ENCODE peak calls at places on chromosomes 3 and 15, in four cellular contexts. Z, B, C and U are unnamed samples.
A peak's percentile ranks its signal among the peaks of the same experiment; 100 is the strongest.

GRCh38 chr15:76426941-76427340 is 90.4 kb downstream of the ISL2 start:
- DNase-seq in Z (no peak), C (no peak), B (no peak), U (no peak)

GRCh38 chr15:36965561-36966342 is 134.6 kb downstream of the MEIS2 start:
- DNase-seq in C (no peak), B (peak; percentile 76), Z (no peak), U (no peak)

GRCh38 chr3:159923961-159924360 is 64.7 kb upstream of the IL12A start:
- DNase-seq in B (no peak), C (no peak), Z (no peak), U (peak; percentile 74)

GRCh38 chr3:11589706-11590105 is 54.0 kb downstream of the VGLL4 start:
- DNase-seq in Z (no peak), C (no peak), B (no peak), U (no peak)

GRCh38 chr3:23103764-23104163 is 99.4 kb upstream of the UBE2E2 start:
- DNase-seq in C (no peak), B (no peak), Z (no peak), U (no peak)

GRCh38 chr3:12325594-12326295 is 36.9 kb downstream of the PPARG start:
- DNase-seq in C (no peak), B (no peak), Z (no peak), U (no peak)

GRCh38 chr3:115272036-115272824 is 125.1 kb upstream of the ZBTB20 start:
- DNase-seq in Z (no peak), B (peak; percentile 68), C (no peak), U (no peak)

GRCh38 chr3:15875016-15875689 is 77.4 kb upstream of the ANKRD28 start:
- DNase-seq in C (no peak), B (peak; percentile 13), Z (no peak), U (no peak)

GRCh38 chr15:85543741-85544155 is 163.3 kb downstream of the AKAP13 start:
- DNase-seq in Z (peak; percentile 6), B (no peak), C (peak; percentile 61), U (peak; percentile 93)

GRCh38 chr3:106560451-106560966 is 691.7 kb upstream of the CBLB start:
- DNase-seq in B (peak; percentile 77), C (no peak), Z (no peak), U (no peak)

GRCh38 chr3:136929984-136930671 is 27.7 kb upstream of the IL20RB start:
- DNase-seq in B (peak; percentile 74), Z (no peak), C (no peak), U (no peak)

GRCh38 chr3:13544293-13544831 is 4.6 kb upstream of the FBLN2 start:
- DNase-seq in Z (no peak), C (peak; percentile 84), B (peak; percentile 83), U (no peak)

GRCh38 chr15:74786659-74787165 is 4.8 kb downstream of the CSK start:
- DNase-seq in Z (no peak), C (no peak), B (no peak), U (no peak)

GRCh38 chr3:168061332-168061996 is 34.3 kb downstream of the GOLIM4 start:
- DNase-seq in Z (no peak), C (no peak), B (no peak), U (no peak)

GRCh38 chr15:88800026-88800425 is 3.2 kb upstream of the ACAN start:
- DNase-seq in Z (no peak), C (no peak), B (no peak), U (no peak)

GRCh38 chr3:30227571-30228301 is 378.7 kb upstream of the TGFBR2 start:
- DNase-seq in B (peak; percentile 96), Z (no peak), C (no peak), U (no peak)

GRCh38 chr3:188220988-188221818 is 67.2 kb downstream of the LPP start:
- DNase-seq in C (no peak), Z (no peak), B (no peak), U (peak; percentile 96)

GRCh38 chr15:100029045-100029444 is 295.8 kb upstream of the LYSMD4 start:
- DNase-seq in B (no peak), C (no peak), Z (no peak), U (no peak)

GRCh38 chr15:95247068-95247984 is 1016.0 kb downstream of the MCTP2 start:
- DNase-seq in B (peak; percentile 89), Z (no peak), C (no peak), U (no peak)

GRCh38 chr3:196486263-196486662 is 17.3 kb downstream of the RNF168 start:
- DNase-seq in Z (peak; percentile 12), B (no peak), C (no peak), U (no peak)

GRCh38 chr3:53232641-53233377 is 23.0 kb downstream of the TKT start:
- DNase-seq in Z (no peak), B (no peak), C (no peak), U (no peak)

GRCh38 chr15:66027268-66027806 is 158.0 kb downstream of the RAB11A start:
- DNase-seq in B (peak; percentile 18), Z (no peak), C (no peak), U (no peak)

GRCh38 chr15:61075741-61076140 is 153.4 kb downstream of the RORA start:
- DNase-seq in Z (no peak), C (no peak), B (no peak), U (no peak)